ENCODE peak calls at places on chromosomes 1 and 21, in eight cellular contexts. Q is esophagus squamous epithelium, N is body of pancreas, E is lower lobe of right lung, H is coronary artery, S is ovary, T is astrocyte, A is fibroblast of lung. O is an unnamed sample.

GRCh38 chr1:236759252-236759859 is 35.7 kb upstream of the MTR start:
- DNase-seq in E (no peak), S (no peak), T (peak; percentile 17), H (no peak), A (peak; percentile 18), Q (no peak), N (no peak), O (peak; percentile 8)

GRCh38 chr1:118340928-118341905 is 156.2 kb upstream of the SPAG17 start:
- DNase-seq in A (peak; percentile 30), E (no peak), T (peak; percentile 22), N (no peak), S (no peak), H (no peak), Q (no peak), O (no peak)

GRCh38 chr1:56703747-56704146 is 58.6 kb downstream of the PRKAA2 start:
- DNase-seq in A (no peak), H (no peak), E (no peak), T (no peak), Q (no peak), N (no peak), S (no peak), O (no peak)

GRCh38 chr1:181918893-181919728 is 142.4 kb downstream of the ZNF648 start:
- DNase-seq in S (no peak), Q (no peak), A (no peak), E (no peak), H (no peak), N (no peak), T (no peak), O (no peak)

GRCh38 chr1:33292726-33293340 is 28.1 kb downstream of the A3GALT2 start:
- DNase-seq in T (peak; percentile 8), N (no peak), Q (no peak), H (no peak), A (peak; percentile 39), E (no peak), S (no peak), O (no peak)

GRCh38 chr1:53984701-53985100 is 33.3 kb downstream of the LDLRAD1 start:
- DNase-seq in N (no peak), H (no peak), T (no peak), Q (no peak), E (no peak), S (no peak), A (no peak), O (no peak)

GRCh38 chr1:119279441-119280415 is 88.9 kb upstream of the HAO2 start:
- DNase-seq in Q (no peak), S (peak; percentile 21), N (no peak), H (no peak), A (peak; percentile 94), E (no peak), T (peak; percentile 91), O (no peak)

GRCh38 chr1:234206651-234207284 is 166.5 kb upstream of the COA6 start:
- DNase-seq in N (no peak), E (no peak), T (peak; percentile 94), Q (no peak), A (peak; percentile 96), H (no peak), S (no peak), O (peak; percentile 4)

GRCh38 chr1:189429610-189430009 is 1048.1 kb downstream of the BRINP3 start:
- DNase-seq in S (no peak), H (no peak), A (peak; percentile 24), Q (no peak), N (no peak), T (peak; percentile 10), E (no peak), O (peak; percentile 11)

GRCh38 chr1:225319951-225320350 is 107.9 kb downstream of the LBR start:
- DNase-seq in N (no peak), H (no peak), E (no peak), T (no peak), S (no peak), A (no peak), Q (no peak), O (no peak)

GRCh38 chr1:113686891-113687624 is 72.2 kb downstream of the PHTF1 start:
- DNase-seq in E (no peak), A (peak; percentile 11), Q (no peak), S (no peak), N (no peak), H (no peak), T (no peak), O (peak; percentile 33)

GRCh38 chr1:172134087-172134731 is 286.3 kb upstream of the C1orf105 start:
- DNase-seq in S (no peak), H (no peak), E (no peak), N (no peak), A (peak; percentile 62), T (peak; percentile 53), Q (no peak), O (no peak)

GRCh38 chr1:34779005-34779404 is 2.0 kb upstream of the GJB3 start:
- DNase-seq in A (no peak), N (no peak), S (no peak), T (no peak), Q (no peak), E (no peak), H (no peak), O (no peak)

GRCh38 chr1:34779526-34779925 is 1.5 kb upstream of the GJB3 start:
- DNase-seq in H (peak; percentile 49), S (no peak), T (no peak), A (no peak), N (no peak), E (no peak), Q (no peak), O (no peak)

GRCh38 chr1:34778381-34778780 is 2.6 kb upstream of the GJB3 start:
- DNase-seq in A (no peak), N (no peak), Q (no peak), S (no peak), T (no peak), E (no peak), H (no peak), O (no peak)

GRCh38 chr1:34776911-34777310 is 4.1 kb upstream of the GJB3 start:
- DNase-seq in Q (no peak), T (no peak), E (no peak), N (no peak), A (no peak), H (no peak), S (no peak), O (no peak)

GRCh38 chr1:34777519-34778321 is 3.3 kb upstream of the GJB3 start:
- DNase-seq in H (no peak), E (no peak), Q (no peak), N (no peak), S (no peak), A (no peak), T (no peak), O (no peak)
- H3K4me3 ChIP-seq in H (no peak overlapping the region), E (no peak overlapping the region), Q (no peak overlapping the region), N (no peak overlapping the region), S (no peak overlapping the region), A (no peak overlapping the region), T (no peak overlapping the region), O (no peak overlapping the region)

GRCh38 chr1:3714814-3715213 is 37.4 kb upstream of the CCDC27 start:
- DNase-seq in N (no peak), H (no peak), T (no peak), E (no peak), A (no peak), S (no peak), Q (no peak), O (no peak)
- H3K27ac ChIP-seq in N (no peak overlapping the region), H (no peak overlapping the region), T (no peak overlapping the region), E (no peak overlapping the region), A (no peak overlapping the region), S (no peak overlapping the region), Q (no peak overlapping the region), O (no peak overlapping the region)

DNA sequence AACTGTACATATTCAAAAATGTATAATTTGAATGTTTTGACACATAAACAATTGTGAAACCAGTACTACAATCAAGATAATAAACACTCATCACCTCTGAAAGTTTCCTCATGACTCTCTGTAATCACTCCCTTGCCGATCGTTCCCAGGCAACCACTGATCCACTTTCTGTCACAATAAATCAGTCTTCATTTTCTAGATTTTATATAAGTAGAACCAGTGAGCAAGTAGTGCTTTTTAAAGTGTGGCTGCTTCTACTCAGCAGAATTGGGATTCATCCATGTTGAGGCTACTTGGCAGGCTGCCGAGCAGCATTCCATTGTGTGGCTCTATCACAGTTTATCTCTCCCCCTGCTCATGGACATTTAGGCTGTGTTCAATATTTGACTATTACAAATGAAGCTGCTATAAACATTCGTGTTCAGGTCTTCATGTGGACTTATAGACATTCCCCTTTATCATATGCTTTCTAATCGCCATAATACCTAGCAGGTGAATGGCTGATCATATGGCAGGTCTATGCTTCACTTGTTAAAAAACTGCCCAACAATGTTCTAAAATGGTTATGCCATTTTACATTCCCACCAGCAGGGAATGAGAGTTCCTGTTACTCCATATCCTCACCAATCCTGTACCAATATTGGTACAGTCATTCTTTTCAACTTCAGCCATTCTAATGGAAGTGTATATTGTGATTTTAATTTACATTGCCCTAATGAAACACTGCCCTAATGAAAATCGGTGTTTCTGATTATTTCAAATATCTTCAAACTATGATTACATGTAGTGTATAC is 20.5 kb downstream of the TEX38 start:
- DNase-seq in S (peak; percentile 26), N (no peak), E (no peak), H (no peak), A (peak; percentile 30), Q (no peak), T (peak; percentile 16), O (no peak)
- TF ChIP-seq CTCF in S (no peak), N (no peak), E (no peak), H (no peak), A (no peak), Q (no peak), T (peak; percentile 31), O (peak; percentile 44)

DNA sequence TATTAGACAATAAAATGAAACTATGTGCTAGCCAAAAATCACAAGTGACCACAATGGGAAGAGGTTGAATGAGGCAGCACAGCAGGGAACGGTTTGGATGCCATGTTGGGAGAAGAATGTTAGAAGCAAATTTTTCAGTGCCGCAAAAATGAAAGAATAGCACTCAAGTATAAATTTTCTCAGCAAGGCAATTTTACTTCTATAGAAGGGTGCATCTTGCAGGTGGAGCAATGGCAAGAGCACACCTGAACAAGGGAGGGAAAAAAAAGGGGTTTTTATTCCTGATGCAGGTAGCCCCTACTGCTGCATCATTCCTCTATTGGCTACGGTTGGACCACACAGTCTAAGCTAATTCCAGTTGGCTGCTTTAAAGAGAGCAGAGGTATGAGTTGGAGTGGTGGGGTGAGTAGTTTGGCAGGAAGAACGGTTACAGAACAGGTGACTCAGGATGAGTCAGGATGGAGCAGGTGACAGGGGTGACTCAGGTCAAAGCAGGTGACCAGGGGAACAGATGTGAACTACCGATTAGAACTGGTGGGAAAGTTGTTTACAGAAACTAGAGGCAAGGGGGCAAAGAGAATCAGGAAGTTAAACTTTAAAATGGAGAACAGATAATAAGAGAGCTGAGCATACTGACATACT is 301.1 kb upstream of the NRIP1 start:
- DNase-seq in S (no peak), Q (no peak), E (no peak), N (no peak), A (no peak), T (no peak), H (no peak), O (no peak)
- H3K4me3 ChIP-seq in S (no peak overlapping the region), Q (no peak overlapping the region), E (no peak overlapping the region), N (no peak overlapping the region), A (no peak overlapping the region), T (no peak overlapping the region), H (no peak overlapping the region), O (no peak overlapping the region)

GRCh38 chr1:43659384-43659783 is 9.4 kb downstream of the KDM4A start:
- DNase-seq in E (no peak), S (no peak), Q (no peak), N (no peak), T (no peak), H (no peak), A (no peak), O (no peak)
- H3K27ac ChIP-seq in E (no peak overlapping the region), S (no peak overlapping the region), Q (no peak overlapping the region), N (no peak overlapping the region), T (no peak overlapping the region), H (no peak overlapping the region), A (no peak overlapping the region), O (no peak overlapping the region)